ENCODE peak calls at places on chromosomes 13 and 19, in four cellular contexts. T, N, V and E are unnamed samples.

GRCh38 chr13:89066868-89067466 is 1395.8 kb downstream of the SLITRK5 start:
- DNase-seq in N (no peak), T (no peak), V (peak; percentile 11), E (peak; percentile 61)

GRCh38 chr13:74067818-74068217 is 66.4 kb downstream of the KLF12 start:
- DNase-seq in V (peak; percentile 22), N (no peak), T (no peak), E (no peak)

GRCh38 chr13:41645313-41645712 is 188.0 kb downstream of the RGCC start:
- DNase-seq in T (no peak), N (no peak), V (peak; percentile 97), E (no peak)

GRCh38 chr19:55461974-55462628 is 659 bp upstream of the ISOC2 start:
- DNase-seq in N (no peak), T (no peak), V (no peak), E (no peak)

GRCh38 chr13:44484562-44485164 is 91.5 kb downstream of the TSC22D1 start:
- DNase-seq in T (no peak), N (no peak), V (no peak), E (no peak)

GRCh38 chr13:38900188-38900587 is 90.4 kb downstream of the STOML3 start:
- DNase-seq in T (no peak), N (no peak), V (no peak), E (peak; percentile 70)

GRCh38 chr13:93736111-93736510 is 509.5 kb downstream of the GPC6 start:
- DNase-seq in N (no peak), T (no peak), V (peak; percentile 13), E (no peak)

GRCh38 chr19:7869910-7870511 is 4.2 kb downstream of the PRR36 start:
- DNase-seq in T (no peak), V (no peak), N (peak; percentile 52), E (peak; percentile 92)

GRCh38 chr19:7603919-7604318 is 8.3 kb downstream of the CAMSAP3 start:
- DNase-seq in V (no peak), N (no peak), T (no peak), E (no peak)

GRCh38 chr19:48310227-48310626 is 15.1 kb upstream of the EMP3 start:
- DNase-seq in V (no peak), T (no peak), N (no peak), E (no peak)

GRCh38 chr13:34321986-34322385 is 504.0 kb downstream of the RFC3 start:
- DNase-seq in T (no peak), N (no peak), V (no peak), E (no peak)

GRCh38 chr13:99064624-99065249 is 86.9 kb upstream of the DOCK9 start:
- DNase-seq in T (no peak), N (no peak), V (no peak), E (no peak)

GRCh38 chr13:55219538-55219937 is 1921.2 kb upstream of the PRR20A start:
- DNase-seq in N (no peak), T (no peak), V (no peak), E (peak; percentile 48)

GRCh38 chr19:42095142-42095813 is 19.3 kb downstream of the ZNF574 start:
- DNase-seq in N (no peak), V (no peak), T (no peak), E (no peak)

GRCh38 chr13:34155931-34156607 is 338.1 kb downstream of the RFC3 start:
- DNase-seq in T (no peak), N (no peak), V (peak; percentile 28), E (peak; percentile 53)

GRCh38 chr19:35742121-35742724 is at the start of gene IGFLR1:
- DNase-seq in N (peak; percentile 64), V (no peak), T (no peak), E (no peak)

GRCh38 chr19:23403581-23404324 is 8.5 kb upstream of the ZNF91 start:
- DNase-seq in T (no peak), V (no peak), N (no peak), E (peak; percentile 66)

GRCh38 chr19:40584007-40584406 is 7.3 kb downstream of the SHKBP1 start:
- DNase-seq in V (no peak), T (no peak), N (no peak), E (no peak)

GRCh38 chr19:45349430-45349941 is 8.9 kb downstream of the KLC3 start:
- DNase-seq in T (no peak), N (no peak), V (no peak), E (no peak)

GRCh38 chr19:38727868-38728660 is 16.2 kb downstream of the CAPN12 start:
- DNase-seq in N (no peak), V (no peak), T (no peak), E (no peak)

GRCh38 chr19:5080809-5081208 is 111.9 kb downstream of the KDM4B start:
- DNase-seq in V (no peak), T (no peak), N (no peak), E (no peak)

GRCh38 chr19:31913103-31913710 is 432.2 kb upstream of the ZNF507 start:
- DNase-seq in T (no peak), V (no peak), N (no peak), E (no peak)